ENCODE peak calls at places on chromosome 22, in ten cellular contexts. One of them, this sample, is unnamed. For H3K4me1, the result is how much of the 10 kb centered on the place peaks cover.

GRCh38 chr22:48192920-48193319 is 1430.5 kb downstream of the TBC1D22A start:
- DNase-seq in esophagus muscularis mucosa: no peak
- DNase-seq in ovary: no peak
- DNase-seq in suprapubic skin: no peak
- DNase-seq in stomach: no peak
- DNase-seq in GM12878: no peak
- DNase-seq in sigmoid colon: no peak
- DNase-seq in A549: no peak
- DNase-seq in H1: no peak
- DNase-seq in K562: no peak
- DNase-seq in this sample: no peak

GRCh38 chr22:46096706-46097230 is 53.6 kb upstream of the PPARA start:
- DNase-seq in A549: no peak
- DNase-seq in ovary: no peak
- DNase-seq in suprapubic skin: no peak
- DNase-seq in stomach: no peak
- DNase-seq in H1: no peak
- DNase-seq in GM12878: no peak
- DNase-seq in sigmoid colon: no peak
- DNase-seq in K562: no peak
- DNase-seq in esophagus muscularis mucosa: no peak
- DNase-seq in this sample: no peak

GRCh38 chr22:30393885-30394284 is 2.9 kb upstream of the SEC14L2 start:
- DNase-seq in esophagus muscularis mucosa: no peak
- DNase-seq in GM12878: no peak
- DNase-seq in stomach: no peak
- DNase-seq in sigmoid colon: no peak
- DNase-seq in H1: no peak
- DNase-seq in K562: no peak
- DNase-seq in suprapubic skin: no peak
- DNase-seq in ovary: no peak
- DNase-seq in A549: no peak
- DNase-seq in this sample: no peak

GRCh38 chr22:40635008-40635939 is 1.2 kb downstream of the MRTFA start:
- DNase-seq in K562: no peak
- DNase-seq in stomach: no peak
- DNase-seq in sigmoid colon: peak
- DNase-seq in H1: no peak
- DNase-seq in A549: no peak
- DNase-seq in esophagus muscularis mucosa: no peak
- DNase-seq in GM12878: no peak
- DNase-seq in suprapubic skin: no peak
- DNase-seq in ovary: no peak
- DNase-seq in this sample: no peak

GRCh38 chr22:20808844-20809243 is 34.9 kb downstream of the SERPIND1 start:
- DNase-seq in ovary: no peak
- DNase-seq in suprapubic skin: no peak
- DNase-seq in K562: no peak
- DNase-seq in stomach: no peak
- DNase-seq in esophagus muscularis mucosa: no peak
- DNase-seq in A549: no peak
- DNase-seq in H1: no peak
- DNase-seq in GM12878: no peak
- DNase-seq in sigmoid colon: no peak
- DNase-seq in this sample: no peak

GRCh38 chr22:21942407-21942895 is 10.2 kb downstream of the PPM1F start:
- DNase-seq in sigmoid colon: peak
- DNase-seq in stomach: peak
- DNase-seq in H1: no peak
- DNase-seq in ovary: no peak
- DNase-seq in A549: peak
- DNase-seq in GM12878: no peak
- DNase-seq in suprapubic skin: peak
- DNase-seq in K562: no peak
- DNase-seq in esophagus muscularis mucosa: no peak
- DNase-seq in this sample: peak

GRCh38 chr22:44154431-44154942 is 26.2 kb upstream of the PARVG start:
- DNase-seq in A549: no peak
- DNase-seq in suprapubic skin: no peak
- DNase-seq in H1: no peak
- DNase-seq in stomach: no peak
- DNase-seq in GM12878: peak
- DNase-seq in sigmoid colon: no peak
- DNase-seq in esophagus muscularis mucosa: no peak
- DNase-seq in ovary: no peak
- DNase-seq in K562: no peak
- DNase-seq in this sample: no peak

GRCh38 chr22:46935506-46936377 is 173.3 kb downstream of the TBC1D22A start:
- DNase-seq in K562: peak
- DNase-seq in GM12878: no peak
- DNase-seq in A549: no peak
- DNase-seq in sigmoid colon: no peak
- DNase-seq in esophagus muscularis mucosa: no peak
- DNase-seq in suprapubic skin: no peak
- DNase-seq in H1: peak
- DNase-seq in stomach: no peak
- DNase-seq in ovary: no peak
- DNase-seq in this sample: peak

GRCh38 chr22:27801197-27801615 is 350 bp downstream of the MN1 start:
- DNase-seq in esophagus muscularis mucosa: no peak
- DNase-seq in K562: peak
- DNase-seq in suprapubic skin: no peak
- DNase-seq in ovary: peak
- DNase-seq in sigmoid colon: no peak
- DNase-seq in stomach: peak
- DNase-seq in GM12878: no peak
- DNase-seq in H1: peak
- DNase-seq in A549: peak
- DNase-seq in this sample: peak

GRCh38 chr22:24486501-24486921 is 8.6 kb upstream of the UPB1 start:
- DNase-seq in H1: no peak
- DNase-seq in sigmoid colon: no peak
- DNase-seq in stomach: no peak
- DNase-seq in esophagus muscularis mucosa: no peak
- DNase-seq in K562: no peak
- DNase-seq in GM12878: no peak
- DNase-seq in A549: peak
- DNase-seq in suprapubic skin: no peak
- DNase-seq in ovary: no peak
- DNase-seq in this sample: no peak

GRCh38 chr22:44549701-44550100 is 51.7 kb upstream of the RTL6 start:
- DNase-seq in sigmoid colon: no peak
- DNase-seq in H1: no peak
- DNase-seq in suprapubic skin: peak
- DNase-seq in A549: no peak
- DNase-seq in ovary: no peak
- DNase-seq in stomach: no peak
- DNase-seq in K562: no peak
- DNase-seq in esophagus muscularis mucosa: no peak
- DNase-seq in GM12878: no peak
- DNase-seq in this sample: no peak

GRCh38 chr22:49327411-49327810 is 500.3 kb downstream of the BRD1 start:
- DNase-seq in K562: no peak
- DNase-seq in esophagus muscularis mucosa: peak
- DNase-seq in suprapubic skin: no peak
- DNase-seq in sigmoid colon: no peak
- DNase-seq in ovary: no peak
- DNase-seq in stomach: peak
- DNase-seq in A549: no peak
- DNase-seq in GM12878: no peak
- DNase-seq in H1: no peak
- DNase-seq in this sample: no peak
- TF ChIP-seq EP300 in K562: no peak
- TF ChIP-seq EP300 in esophagus muscularis mucosa: no peak
- TF ChIP-seq EP300 in suprapubic skin: no peak
- TF ChIP-seq EP300 in sigmoid colon: no peak
- TF ChIP-seq EP300 in ovary: no peak
- TF ChIP-seq EP300 in stomach: no peak
- TF ChIP-seq EP300 in A549: no peak
- TF ChIP-seq EP300 in GM12878: no peak
- TF ChIP-seq EP300 in H1: no peak
- TF ChIP-seq EP300 in this sample: no peak

GRCh38 chr22:36606114-36606513 is 77.1 kb upstream of the EIF3D start:
- DNase-seq in stomach: no peak
- DNase-seq in K562: no peak
- DNase-seq in suprapubic skin: no peak
- DNase-seq in GM12878: no peak
- DNase-seq in H1: no peak
- DNase-seq in esophagus muscularis mucosa: no peak
- DNase-seq in sigmoid colon: no peak
- DNase-seq in ovary: no peak
- DNase-seq in A549: no peak
- DNase-seq in this sample: no peak
- H3K4me1 ChIP-seq in stomach: under half
- H3K4me1 ChIP-seq in K562: under half
- H3K4me1 ChIP-seq in suprapubic skin: under half
- H3K4me1 ChIP-seq in GM12878: under half
- H3K4me1 ChIP-seq in H1: under half
- H3K4me1 ChIP-seq in esophagus muscularis mucosa: under half
- H3K4me1 ChIP-seq in sigmoid colon: under half
- H3K4me1 ChIP-seq in ovary: under half
- H3K4me1 ChIP-seq in A549: under half
- H3K4me1 ChIP-seq in this sample: under half

DNA sequence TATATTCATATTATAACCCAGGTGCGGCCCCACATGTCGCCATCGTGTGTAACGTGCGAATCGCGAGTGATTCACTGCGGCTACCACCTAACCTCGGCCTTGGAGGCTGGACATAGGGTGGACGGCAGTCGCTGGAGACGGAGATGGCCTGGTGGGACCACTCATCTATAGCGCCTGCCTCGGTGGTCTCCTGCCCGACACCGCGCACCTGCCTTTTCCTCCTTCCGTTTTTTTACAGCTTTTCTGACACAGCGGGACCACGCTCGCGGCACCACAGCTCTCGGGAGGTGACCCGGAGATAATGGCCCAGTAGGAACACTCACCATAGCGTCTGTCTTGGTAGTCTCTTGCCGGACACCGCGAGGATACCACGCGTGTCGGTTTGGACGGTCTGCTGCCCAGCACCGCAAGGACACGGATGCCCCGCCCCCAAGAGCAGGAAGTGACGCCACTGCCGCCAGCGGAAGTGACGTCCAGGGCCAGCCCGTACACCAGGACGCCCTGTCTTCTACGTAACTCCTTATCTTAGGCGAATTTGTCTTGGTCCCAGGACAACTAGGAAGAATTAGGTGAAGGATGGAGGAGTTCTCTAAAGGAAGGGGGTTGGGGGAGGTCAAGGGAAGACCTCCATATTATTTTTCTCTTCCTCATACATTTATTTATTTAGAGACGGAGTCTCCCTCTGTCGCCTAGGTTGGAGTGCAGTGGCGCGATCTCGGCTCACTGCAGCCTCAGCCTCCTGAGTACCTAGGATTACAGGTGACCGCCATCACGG is 6.4 kb downstream of the SNU13 start:
- DNase-seq in stomach: peak
- DNase-seq in K562: peak
- DNase-seq in ovary: peak
- DNase-seq in H1: peak
- DNase-seq in A549: no peak
- DNase-seq in esophagus muscularis mucosa: peak
- DNase-seq in sigmoid colon: peak
- DNase-seq in GM12878: peak
- DNase-seq in suprapubic skin: peak
- DNase-seq in this sample: peak
- TF ChIP-seq POLR2A in stomach: no peak
- TF ChIP-seq POLR2A in K562: peak
- TF ChIP-seq POLR2A in ovary: peak
- TF ChIP-seq POLR2A in H1: no peak
- TF ChIP-seq POLR2A in A549: no peak
- TF ChIP-seq POLR2A in esophagus muscularis mucosa: peak
- TF ChIP-seq POLR2A in sigmoid colon: peak
- TF ChIP-seq POLR2A in GM12878: peak
- TF ChIP-seq POLR2A in suprapubic skin: peak
- TF ChIP-seq POLR2A in this sample: peak

DNA sequence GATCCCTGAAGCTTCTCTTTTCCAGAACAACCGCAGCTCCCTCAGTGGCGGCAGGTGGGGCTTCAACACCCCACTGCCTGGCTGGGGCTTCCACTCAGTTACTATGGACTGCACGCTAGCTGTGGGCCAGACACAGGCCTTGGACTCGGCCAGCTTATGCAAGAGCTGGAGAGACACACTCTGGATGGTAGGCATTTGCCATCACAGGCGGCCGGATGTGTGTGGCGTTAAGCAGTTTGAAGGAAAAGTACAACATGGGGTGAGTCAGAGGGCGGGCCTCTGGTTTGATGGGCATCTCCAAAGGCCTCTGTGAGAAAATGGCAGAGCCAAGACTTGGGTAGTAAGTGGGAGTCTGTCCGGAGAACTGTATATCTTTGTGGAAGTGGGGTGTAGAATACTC is 17.6 kb downstream of the KCNJ4 start:
- DNase-seq in sigmoid colon: no peak
- DNase-seq in stomach: no peak
- DNase-seq in A549: no peak
- DNase-seq in K562: no peak
- DNase-seq in suprapubic skin: no peak
- DNase-seq in H1: no peak
- DNase-seq in ovary: no peak
- DNase-seq in GM12878: no peak
- DNase-seq in esophagus muscularis mucosa: no peak
- DNase-seq in this sample: no peak
- TF ChIP-seq EP300 in sigmoid colon: no peak
- TF ChIP-seq EP300 in stomach: no peak
- TF ChIP-seq EP300 in A549: no peak
- TF ChIP-seq EP300 in K562: no peak
- TF ChIP-seq EP300 in suprapubic skin: no peak
- TF ChIP-seq EP300 in H1: no peak
- TF ChIP-seq EP300 in ovary: no peak
- TF ChIP-seq EP300 in GM12878: no peak
- TF ChIP-seq EP300 in esophagus muscularis mucosa: no peak
- TF ChIP-seq EP300 in this sample: no peak

DNA sequence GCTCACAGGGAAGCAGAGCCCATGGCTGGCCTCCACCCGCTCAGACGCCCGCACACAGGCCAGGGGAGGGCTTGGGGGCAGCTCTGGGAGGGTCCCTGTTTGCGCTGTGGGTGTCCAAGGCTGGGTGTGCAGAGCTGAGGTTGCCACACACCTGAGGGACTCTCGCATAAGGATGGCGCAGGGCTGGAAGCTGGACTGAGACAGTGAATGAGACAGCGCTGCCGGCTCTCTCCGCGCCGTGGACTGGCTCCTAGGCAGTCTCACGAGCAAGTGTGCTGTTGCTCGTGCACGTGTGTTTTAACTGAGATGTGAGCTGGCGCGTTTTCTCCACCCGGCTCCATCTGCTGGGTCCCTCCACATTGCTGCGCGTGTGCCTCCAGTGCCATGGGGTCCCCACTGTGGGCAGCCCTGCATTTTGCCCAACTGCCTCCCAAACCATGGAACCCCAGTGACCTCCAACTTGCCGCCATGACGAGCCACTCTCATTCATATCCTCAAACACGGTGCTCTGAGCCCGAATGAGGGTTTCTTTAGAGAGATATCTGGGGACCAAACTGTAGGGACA is 4.2 kb upstream of the BID start:
- DNase-seq in stomach: no peak
- DNase-seq in K562: no peak
- DNase-seq in esophagus muscularis mucosa: no peak
- DNase-seq in sigmoid colon: no peak
- DNase-seq in suprapubic skin: no peak
- DNase-seq in A549: no peak
- DNase-seq in H1: no peak
- DNase-seq in ovary: no peak
- DNase-seq in GM12878: no peak
- DNase-seq in this sample: no peak
- H3K4me1 ChIP-seq in stomach: half or more
- H3K4me1 ChIP-seq in K562: half or more
- H3K4me1 ChIP-seq in esophagus muscularis mucosa: under half
- H3K4me1 ChIP-seq in sigmoid colon: under half
- H3K4me1 ChIP-seq in suprapubic skin: under half
- H3K4me1 ChIP-seq in A549: under half
- H3K4me1 ChIP-seq in H1: under half
- H3K4me1 ChIP-seq in ovary: under half
- H3K4me1 ChIP-seq in GM12878: under half
- H3K4me1 ChIP-seq in this sample: under half

This sample was measured in transverse colon.